ENCODE peak calls at places on chromosome 13, in seven cellular contexts. U, F, S, Y, X, Z and T are unnamed samples.
A peak's percentile ranks its signal among the peaks of the same experiment; 100 is the strongest.

GRCh38 chr13:44972956-44973581 is 16.2 kb downstream of the NUFIP1 start:
- DNase-seq in F (peak; percentile 53), Y (peak; percentile 38), U (peak; percentile 38), S (no peak), X (no peak), Z (peak; percentile 41), T (no peak)

GRCh38 chr13:43388282-43389034 is 365.1 kb downstream of the DNAJC15 start:
- DNase-seq in S (no peak), Z (no peak), F (no peak), X (no peak), U (no peak), Y (no peak), T (peak; percentile 86)

GRCh38 chr13:27953671-27954405 is 15.3 kb downstream of the CDX2 start:
- DNase-seq in X (peak; percentile 56), Z (peak; percentile 47), Y (peak; percentile 55), U (no peak), S (peak; percentile 89), F (peak; percentile 92), T (peak; percentile 69)

GRCh38 chr13:107842562-107843180 is 372.7 kb downstream of the LIG4 start:
- DNase-seq in Z (peak; percentile 80), S (no peak), F (no peak), X (no peak), U (no peak), Y (peak; percentile 58), T (peak; percentile 30)

GRCh38 chr13:50292082-50292481 is 276.8 kb downstream of the KCNRG start:
- DNase-seq in Z (no peak), U (no peak), Y (no peak), X (no peak), S (no peak), F (no peak), T (no peak)

GRCh38 chr13:113364371-113364932 is 522 bp upstream of the GRTP1 start:
- DNase-seq in Z (no peak), Y (no peak), U (no peak), S (peak; percentile 43), X (no peak), F (no peak), T (no peak)

GRCh38 chr13:19818223-19818842 is 35.6 kb upstream of the PSPC1 start:
- DNase-seq in Y (no peak), F (peak; percentile 92), X (peak; percentile 14), U (peak; percentile 8), S (peak; percentile 36), Z (no peak), T (no peak)

GRCh38 chr13:68170961-68171360 is 940.8 kb upstream of the PCDH9 start:
- DNase-seq in U (no peak), X (no peak), F (no peak), Y (no peak), Z (no peak), S (no peak), T (no peak)

GRCh38 chr13:85509512-85509911 is 289.7 kb downstream of the SLITRK6 start:
- DNase-seq in U (no peak), Y (peak; percentile 27), X (no peak), Z (peak; percentile 60), S (no peak), F (no peak), T (peak; percentile 85)

GRCh38 chr13:20190481-20191310 is 2.0 kb downstream of the GJB2 start:
- DNase-seq in X (no peak), U (no peak), Z (peak; percentile 95), F (no peak), Y (peak; percentile 90), S (no peak), T (peak; percentile 85)

GRCh38 chr13:22447132-22447886 is 733.5 kb upstream of the SGCG start:
- DNase-seq in X (no peak), U (no peak), Z (no peak), F (no peak), Y (no peak), S (no peak), T (no peak)

GRCh38 chr13:32969516-32969941 is 46.7 kb upstream of the KL start:
- DNase-seq in F (no peak), X (no peak), Y (peak; percentile 55), U (no peak), S (no peak), Z (peak; percentile 45), T (no peak)

GRCh38 chr13:46062190-46062589 is 9.6 kb upstream of the ZC3H13 start:
- DNase-seq in Y (peak; percentile 61), S (no peak), X (no peak), Z (peak; percentile 20), U (no peak), F (no peak), T (peak; percentile 75)

GRCh38 chr13:39777527-39778061 is 122.1 kb downstream of the COG6 start:
- DNase-seq in Y (peak; percentile 90), Z (peak; percentile 96), X (no peak), F (peak; percentile 39), S (no peak), U (peak; percentile 57), T (peak; percentile 92)

DNA sequence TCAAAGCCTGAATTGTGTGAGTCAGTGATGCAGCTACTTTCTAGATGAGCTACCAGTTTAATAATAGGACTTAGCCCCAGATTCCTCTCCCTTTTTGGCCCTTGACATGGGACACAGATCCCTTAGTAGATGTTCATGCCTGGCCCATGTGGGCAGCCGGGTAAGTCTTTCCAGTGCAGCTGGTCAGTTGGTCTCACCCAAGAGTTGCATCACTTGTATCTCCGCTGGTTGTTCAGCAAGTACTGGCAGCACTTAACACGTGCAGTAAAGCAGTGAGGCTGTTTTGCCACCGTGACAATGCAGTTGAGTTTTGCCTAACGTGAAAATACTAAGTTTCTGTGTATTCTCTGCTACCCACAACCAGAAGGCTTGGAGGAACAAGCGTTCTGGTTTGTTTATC is 50.1 kb downstream of the ARHGEF7 start:
- DNase-seq in F (no peak), S (no peak), X (no peak), U (no peak), Y (no peak), Z (no peak), T (no peak)
- H3K4me1 ChIP-seq in F (no peaks in the 10 kb centered on the region), S (peaks cover 3% of the 10 kb centered on the region), X (no peaks in the 10 kb centered on the region), U (peaks cover 45% of the 10 kb centered on the region), Y (peaks cover 5% of the 10 kb centered on the region), Z (no peaks in the 10 kb centered on the region), T (no peaks in the 10 kb centered on the region)

GRCh38 chr13:51981355-51981754 is 29.9 kb downstream of the ATP7B start:
- DNase-seq in S (no peak), F (peak; percentile 46), Y (no peak), X (no peak), U (no peak), Z (peak; percentile 36), T (no peak)
- H3K27ac ChIP-seq in S (no peak overlapping the region), F (no peak overlapping the region), Y (no peak overlapping the region), X (no peak overlapping the region), U (no peak overlapping the region), Z (no peak overlapping the region), T (no peak overlapping the region)

DNA sequence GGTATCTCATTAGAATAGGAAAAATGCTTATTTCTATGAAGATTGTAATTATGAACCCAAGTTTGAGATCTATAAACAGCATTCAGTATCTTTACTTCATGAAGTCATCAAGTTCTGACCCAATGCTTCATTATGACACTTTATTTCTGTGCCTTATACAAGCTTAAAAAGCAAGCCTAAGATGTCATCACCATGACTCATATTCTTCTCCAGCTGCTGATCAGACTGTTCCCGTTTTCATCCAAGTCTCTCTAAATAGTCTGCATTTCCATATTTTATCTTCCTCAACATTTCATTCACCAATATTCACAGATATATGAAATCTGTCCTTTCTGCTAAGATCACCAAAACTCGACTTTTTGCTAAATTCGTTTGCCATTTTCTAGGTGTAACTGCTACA is 1247.2 kb upstream of the PRR20A start:
- DNase-seq in U (no peak), Z (no peak), Y (no peak), S (no peak), F (no peak), X (no peak), T (no peak)
- H2AFZ ChIP-seq in U (no peak overlapping the region), Z (no peak overlapping the region), Y (no peak overlapping the region), S (peak overlapping the region; percentile 9), F (no peak overlapping the region), X (no peak overlapping the region), T (no peak overlapping the region)

GRCh38 chr13:40985596-40986327 is 33.4 kb downstream of the ELF1 start:
- DNase-seq in S (no peak), Y (no peak), Z (no peak), U (no peak), X (no peak), F (no peak), T (no peak)
- H3K4me1 ChIP-seq in S (no peaks in the 10 kb centered on the region), Y (peaks cover 5% of the 10 kb centered on the region), Z (peaks cover 4% of the 10 kb centered on the region), U (peaks cover 73% of the 10 kb centered on the region), X (peaks cover 16% of the 10 kb centered on the region), F (peaks cover 10% of the 10 kb centered on the region), T (peaks cover 21% of the 10 kb centered on the region)

GRCh38 chr13:26058704-26059103 is 6.9 kb upstream of the SHISA2 start:
- DNase-seq in Z (no peak), F (no peak), U (no peak), Y (no peak), X (no peak), S (no peak), T (no peak)

GRCh38 chr13:26062853-26063444 is 11.1 kb upstream of the SHISA2 start:
- DNase-seq in U (peak; percentile 50), Z (peak; percentile 58), S (peak; percentile 45), X (no peak), F (peak; percentile 74), Y (peak; percentile 33), T (peak; percentile 53)

GRCh38 chr13:26061947-26062346 is 10.1 kb upstream of the SHISA2 start:
- DNase-seq in U (no peak), F (no peak), S (no peak), X (no peak), Z (peak; percentile 93), Y (peak; percentile 61), T (peak; percentile 86)

GRCh38 chr13:26060366-26060765 is 8.6 kb upstream of the SHISA2 start:
- DNase-seq in F (no peak), S (no peak), Y (no peak), Z (no peak), U (no peak), X (no peak), T (no peak)
- H3K27ac ChIP-seq in F (no peak overlapping the region), S (no peak overlapping the region), Y (no peak overlapping the region), Z (no peak overlapping the region), U (no peak overlapping the region), X (no peak overlapping the region), T (no peak overlapping the region)

GRCh38 chr13:83121904-83122303 is 760.4 kb downstream of the SLITRK1 start:
- DNase-seq in U (no peak), F (no peak), Y (peak; percentile 36), Z (peak; percentile 13), X (no peak), S (no peak), T (no peak)
- H2AFZ ChIP-seq in U (no peak overlapping the region), F (no peak overlapping the region), Y (no peak overlapping the region), Z (no peak overlapping the region), X (no peak overlapping the region), S (no peak overlapping the region), T (no peak overlapping the region)

GRCh38 chr13:80962173-80962572 is 621.2 kb upstream of the SPRY2 start:
- DNase-seq in S (no peak), F (no peak), Z (peak; percentile 35), Y (no peak), X (no peak), U (no peak), T (no peak)

GRCh38 chr13:80962855-80963254 is 621.9 kb upstream of the SPRY2 start:
- DNase-seq in F (no peak), Y (no peak), S (no peak), X (no peak), U (no peak), Z (no peak), T (no peak)

DNA sequence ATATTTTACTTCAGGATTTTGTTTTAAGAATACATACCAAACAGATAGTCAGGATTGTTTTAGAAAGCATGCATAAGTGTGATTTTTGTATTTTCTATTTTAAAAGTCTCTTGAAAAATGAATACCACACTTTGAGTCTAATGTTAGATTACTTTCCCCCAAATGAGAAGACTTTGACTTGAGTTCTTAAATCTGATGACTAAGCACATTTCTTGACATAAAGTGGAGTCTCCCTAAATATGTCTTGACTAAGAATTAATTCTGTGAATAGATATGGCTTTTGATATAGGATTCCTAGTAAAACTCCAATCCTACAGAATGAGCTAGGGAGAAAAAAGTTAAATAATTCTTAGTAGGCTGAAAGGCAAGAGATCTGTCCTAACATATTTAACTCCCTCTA is 624.2 kb upstream of the SPRY2 start:
- DNase-seq in Z (no peak), Y (no peak), U (no peak), S (no peak), X (no peak), F (no peak), T (no peak)
- H3K4me1 ChIP-seq in Z (no peaks in the 10 kb centered on the region), Y (no peaks in the 10 kb centered on the region), U (no peaks in the 10 kb centered on the region), S (no peaks in the 10 kb centered on the region), X (no peaks in the 10 kb centered on the region), F (peaks cover 13% of the 10 kb centered on the region), T (no peaks in the 10 kb centered on the region)